ENCODE peak calls at places on chromosomes 13 and 19, in four cellular contexts. E, I, M and O are unnamed samples.

GRCh38 chr13:106533101-106533939 is 2.1 kb downstream of the EFNB2 start:
- DNase-seq in E (peak), I (no peak), M (no peak), O (peak)

GRCh38 chr19:424546-424945 is 15.6 kb upstream of the C2CD4C start:
- DNase-seq in E (no peak), I (no peak), M (no peak), O (no peak)

GRCh38 chr13:97367016-97367415 is 67.0 kb upstream of the RAP2A start:
- DNase-seq in E (no peak), I (no peak), M (no peak), O (no peak)

GRCh38 chr13:107379398-107380155 is 811.6 kb upstream of the ARGLU1 start:
- DNase-seq in E (no peak), I (no peak), M (no peak), O (no peak)

GRCh38 chr19:15373644-15374043 is 5.9 kb downstream of the AKAP8 start:
- DNase-seq in E (no peak), I (no peak), M (no peak), O (no peak)

GRCh38 chr13:53885997-53886396 is 857.4 kb downstream of the OLFM4 start:
- DNase-seq in E (no peak), I (no peak), M (no peak), O (no peak)

GRCh38 chr13:78067290-78067689 is 148.7 kb upstream of the EDNRB start:
- DNase-seq in E (no peak), I (no peak), M (no peak), O (no peak)

GRCh38 chr19:4361152-4362037 is 18.0 kb downstream of the MPND start:
- DNase-seq in E (no peak), I (no peak), M (peak), O (no peak)

GRCh38 chr19:33879818-33880575 is 83.3 kb downstream of the KCTD15 start:
- DNase-seq in E (no peak), I (no peak), M (no peak), O (no peak)

GRCh38 chr13:100525453-100526298 is 62.9 kb downstream of the GGACT start:
- DNase-seq in E (no peak), I (no peak), M (no peak), O (peak)

GRCh38 chr13:74246398-74246975 is 112.3 kb upstream of the KLF12 start:
- DNase-seq in E (no peak), I (no peak), M (no peak), O (no peak)

GRCh38 chr13:100363874-100364273 is 224.7 kb downstream of the GGACT start:
- DNase-seq in E (no peak), I (no peak), M (no peak), O (no peak)

GRCh38 chr19:54391589-54392061 is 23.6 kb upstream of the TTYH1 start:
- DNase-seq in E (no peak), I (no peak), M (no peak), O (peak)

GRCh38 chr13:20997301-20998061 is 63.9 kb downstream of the LATS2 start:
- DNase-seq in E (no peak), I (no peak), M (no peak), O (no peak)
- TF ChIP-seq POLR2AphosphoS2 in E (no peak), I (no peak), M (no peak), O (no peak)

GRCh38 chr19:50569938-50570540 is 1.8 kb upstream of the LRRC4B start:
- DNase-seq in E (no peak), I (no peak), M (no peak), O (no peak)

GRCh38 chr19:50567882-50568281 is 353 bp downstream of the LRRC4B start:
- DNase-seq in E (no peak), I (no peak), M (peak), O (no peak)

GRCh38 chr19:50569023-50569697 is 925 bp upstream of the LRRC4B start:
- DNase-seq in E (no peak), I (no peak), M (no peak), O (no peak)

GRCh38 chr19:50567052-50567841 is 988 bp downstream of the LRRC4B start:
- DNase-seq in E (no peak), I (no peak), M (peak), O (no peak)

DNA sequence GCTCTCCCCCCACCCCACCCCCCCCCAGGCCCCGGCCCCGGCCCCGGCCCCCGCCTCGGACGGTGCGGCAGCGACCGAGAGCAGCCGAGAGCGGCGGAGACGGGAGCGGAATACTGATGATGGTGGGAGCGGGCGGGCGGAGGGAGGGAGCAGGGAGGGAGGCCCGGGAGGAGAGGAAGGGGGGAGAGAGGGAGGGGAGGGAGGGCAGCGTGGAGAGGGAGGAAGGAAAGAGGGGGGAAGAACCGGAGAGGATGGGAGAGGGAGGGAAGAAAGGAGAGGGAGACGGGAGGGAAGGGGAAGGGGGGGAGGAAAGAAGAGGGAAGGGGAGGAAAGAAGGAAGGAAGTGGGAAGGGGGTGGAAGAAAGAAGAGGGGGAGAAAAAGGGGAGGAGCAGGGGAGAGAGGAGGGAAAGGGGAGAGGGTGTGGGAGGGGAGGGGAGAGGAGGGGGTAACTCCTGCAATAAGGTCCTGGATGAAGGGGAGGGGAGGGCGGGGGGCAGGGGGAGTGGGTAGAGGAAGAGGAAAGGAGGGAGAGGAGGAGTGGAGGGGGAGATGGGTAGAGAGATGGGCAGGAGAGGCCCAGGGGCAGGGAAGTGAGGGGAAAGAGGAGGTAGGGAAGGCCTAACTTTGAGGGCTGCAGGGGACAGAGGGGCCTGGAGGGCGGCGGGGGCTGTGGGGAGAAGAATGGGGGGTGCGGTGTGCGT is at the start of gene LRRC4B:
- DNase-seq in E (no peak), I (no peak), M (peak), O (no peak)
- TF ChIP-seq POLR2AphosphoS2 in E (no peak), I (no peak), M (no peak), O (no peak)

GRCh38 chr13:112940236-112940635 is 28.8 kb upstream of the MCF2L start:
- DNase-seq in E (no peak), I (no peak), M (no peak), O (no peak)
- TF ChIP-seq POLR2AphosphoS2 in E (no peak), I (no peak), M (no peak), O (no peak)

DNA sequence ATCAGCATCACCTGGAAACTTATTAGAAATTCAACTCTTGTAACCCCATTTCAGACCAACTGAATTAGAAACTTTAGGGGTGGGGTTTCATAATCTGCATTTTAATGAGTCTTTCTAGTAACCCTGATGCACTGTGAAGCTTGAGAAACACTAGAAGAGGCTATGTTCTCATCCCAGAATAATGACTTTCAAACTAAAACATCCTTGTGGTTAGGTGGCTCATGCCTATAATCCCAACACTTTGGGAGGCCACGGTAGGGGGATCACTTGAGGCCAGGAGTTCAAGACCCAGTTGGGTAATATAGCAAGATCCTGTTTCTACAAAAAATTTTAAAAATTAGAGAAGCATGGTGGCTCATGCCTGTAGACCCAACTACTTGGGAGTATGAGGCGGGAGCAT is 402.4 kb downstream of the DLEU7 start:
- DNase-seq in E (no peak), I (no peak), M (no peak), O (no peak)
- TF ChIP-seq POLR2AphosphoS2 in E (no peak), I (no peak), M (no peak), O (no peak)

DNA sequence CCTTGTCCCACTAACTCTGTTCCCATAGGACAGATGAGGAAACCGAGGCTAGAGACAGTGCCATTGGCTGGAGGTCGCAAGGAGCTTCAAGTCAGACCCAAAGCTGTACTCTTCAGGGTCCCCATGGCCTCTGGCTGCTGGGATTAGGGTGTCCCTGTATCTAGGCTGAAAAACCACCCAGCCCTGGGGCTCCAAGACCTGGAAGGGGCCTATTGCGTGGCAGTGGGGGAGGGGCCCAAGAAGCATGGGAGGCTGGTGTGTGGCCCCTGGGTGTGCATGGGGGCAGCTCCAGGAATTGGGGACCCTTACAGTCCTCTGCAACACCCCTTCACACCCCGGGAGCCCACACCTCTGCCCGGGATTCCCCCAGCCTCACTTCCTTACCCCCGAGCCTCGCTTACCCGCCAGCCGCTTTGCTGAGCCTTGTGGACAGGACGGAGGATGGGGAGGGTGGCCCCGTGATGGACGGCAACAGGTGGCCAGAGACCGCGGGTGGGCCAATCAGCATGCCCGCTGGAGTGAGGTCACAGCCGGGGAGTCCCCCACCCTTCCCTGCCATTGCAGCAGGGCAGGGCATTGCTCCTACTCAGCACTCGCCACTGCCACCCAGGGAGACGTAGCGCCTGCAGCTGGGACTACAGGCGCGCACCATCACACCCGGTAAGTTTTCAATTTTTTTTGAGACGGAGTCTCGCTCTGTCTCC is at the start of gene JSRP1:
- DNase-seq in E (no peak), I (no peak), M (no peak), O (no peak)
- TF ChIP-seq POLR2AphosphoS2 in E (no peak), I (no peak), M (no peak), O (no peak)

DNA sequence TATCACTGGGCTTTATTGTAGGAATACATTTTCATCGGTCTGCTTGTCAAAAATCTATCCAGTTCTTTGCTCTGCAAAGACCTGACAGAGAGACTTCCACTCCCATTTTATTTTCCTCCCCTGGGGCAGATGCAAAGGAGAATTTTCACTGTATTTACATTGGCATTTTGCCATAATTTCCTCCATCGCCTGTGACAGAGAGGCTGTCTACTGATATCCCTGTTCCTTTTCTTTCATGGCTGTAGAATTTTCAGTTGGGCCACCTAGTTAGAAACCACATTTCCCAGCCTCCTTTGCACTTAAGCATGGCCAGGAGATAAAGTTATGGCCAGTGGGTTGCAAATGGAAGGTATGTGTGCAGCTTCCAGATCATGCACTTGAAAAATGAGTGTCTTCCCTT is 89.3 kb downstream of the NUFIP1 start:
- DNase-seq in E (no peak), I (no peak), M (no peak), O (no peak)
- TF ChIP-seq POLR2AphosphoS2 in E (no peak), I (no peak), M (no peak), O (no peak)

DNA sequence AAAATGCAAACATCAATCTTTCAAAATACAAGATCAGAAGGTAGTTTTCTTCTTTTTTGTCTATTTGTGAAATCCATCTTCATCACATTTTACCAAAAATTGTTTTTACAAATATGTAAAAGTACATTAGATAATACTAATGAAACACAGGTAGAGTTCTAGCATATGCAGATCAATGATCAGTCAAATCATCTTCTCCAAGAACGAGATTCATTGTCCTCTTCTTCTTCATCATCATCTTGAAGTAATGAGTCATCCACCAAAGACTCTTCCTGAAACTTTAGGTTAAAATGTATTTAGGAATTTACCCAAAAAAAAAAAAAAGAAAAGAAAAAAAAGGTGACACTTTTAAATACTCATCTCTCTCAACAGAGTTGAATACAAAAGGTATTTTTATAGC is 85.6 kb downstream of the RBM26 start:
- DNase-seq in E (no peak), I (no peak), M (no peak), O (no peak)
- TF ChIP-seq POLR2AphosphoS2 in E (no peak), I (no peak), M (no peak), O (no peak)